ENCODE peak calls at places on chromosomes 6 and 20, in seven cellular contexts. One of them, this sample, is unnamed.

GRCh38 chr6:30169658-30170614 is 6.6 kb downstream of the TRIM15 start:
- DNase-seq in NAMALWA: peak
- DNase-seq in stimulated activated CD4-positive, alpha-beta T cell treated with anti-CD3 and anti-CD28 coated beads, Interleukin-15, amount 100 ng/mL, for 24 hours: no peak
- DNase-seq in stimulated activated CD8-positive, alpha-beta memory T cell treated with anti-CD3 and anti-CD28 coated beads, Interleukin-12 subunit alpha, Interleukin-12 subunit beta, amount 100 ng/mL, for 4 hours: no peak
- DNase-seq in T-helper 1 cell: peak
- DNase-seq in dorsolateral prefrontal cortex: no peak
- DNase-seq in AG09309: peak
- DNase-seq in this sample: no peak

GRCh38 chr6:108651781-108652227 is 91.1 kb downstream of the FOXO3 start:
- DNase-seq in NAMALWA: no peak
- DNase-seq in stimulated activated CD4-positive, alpha-beta T cell treated with anti-CD3 and anti-CD28 coated beads, Interleukin-15, amount 100 ng/mL, for 24 hours: no peak
- DNase-seq in stimulated activated CD8-positive, alpha-beta memory T cell treated with anti-CD3 and anti-CD28 coated beads, Interleukin-12 subunit alpha, Interleukin-12 subunit beta, amount 100 ng/mL, for 4 hours: no peak
- DNase-seq in T-helper 1 cell: no peak
- DNase-seq in dorsolateral prefrontal cortex: no peak
- DNase-seq in AG09309: peak
- DNase-seq in this sample: peak

GRCh38 chr6:146543211-146543939 is at the start of gene RAB32:
- DNase-seq in NAMALWA: no peak
- DNase-seq in stimulated activated CD4-positive, alpha-beta T cell treated with anti-CD3 and anti-CD28 coated beads, Interleukin-15, amount 100 ng/mL, for 24 hours: peak
- DNase-seq in stimulated activated CD8-positive, alpha-beta memory T cell treated with anti-CD3 and anti-CD28 coated beads, Interleukin-12 subunit alpha, Interleukin-12 subunit beta, amount 100 ng/mL, for 4 hours: peak
- DNase-seq in T-helper 1 cell: peak
- DNase-seq in dorsolateral prefrontal cortex: peak
- DNase-seq in AG09309: peak
- DNase-seq in this sample: peak

GRCh38 chr6:5082487-5083306 is 2.4 kb upstream of the PPP1R3G start:
- DNase-seq in NAMALWA: no peak
- DNase-seq in stimulated activated CD4-positive, alpha-beta T cell treated with anti-CD3 and anti-CD28 coated beads, Interleukin-15, amount 100 ng/mL, for 24 hours: no peak
- DNase-seq in stimulated activated CD8-positive, alpha-beta memory T cell treated with anti-CD3 and anti-CD28 coated beads, Interleukin-12 subunit alpha, Interleukin-12 subunit beta, amount 100 ng/mL, for 4 hours: no peak
- DNase-seq in T-helper 1 cell: no peak
- DNase-seq in dorsolateral prefrontal cortex: no peak
- DNase-seq in AG09309: peak
- DNase-seq in this sample: peak

GRCh38 chr6:15246217-15247211 is 645 bp downstream of the JARID2 start:
- DNase-seq in NAMALWA: peak
- DNase-seq in stimulated activated CD4-positive, alpha-beta T cell treated with anti-CD3 and anti-CD28 coated beads, Interleukin-15, amount 100 ng/mL, for 24 hours: peak
- DNase-seq in stimulated activated CD8-positive, alpha-beta memory T cell treated with anti-CD3 and anti-CD28 coated beads, Interleukin-12 subunit alpha, Interleukin-12 subunit beta, amount 100 ng/mL, for 4 hours: no peak
- DNase-seq in T-helper 1 cell: peak
- DNase-seq in dorsolateral prefrontal cortex: no peak
- DNase-seq in AG09309: no peak
- DNase-seq in this sample: no peak

GRCh38 chr20:53923745-53924369 is 146.5 kb downstream of the BCAS1 start:
- DNase-seq in NAMALWA: no peak
- DNase-seq in stimulated activated CD4-positive, alpha-beta T cell treated with anti-CD3 and anti-CD28 coated beads, Interleukin-15, amount 100 ng/mL, for 24 hours: no peak
- DNase-seq in stimulated activated CD8-positive, alpha-beta memory T cell treated with anti-CD3 and anti-CD28 coated beads, Interleukin-12 subunit alpha, Interleukin-12 subunit beta, amount 100 ng/mL, for 4 hours: no peak
- DNase-seq in T-helper 1 cell: no peak
- DNase-seq in dorsolateral prefrontal cortex: no peak
- DNase-seq in AG09309: no peak
- DNase-seq in this sample: no peak

GRCh38 chr6:112936476-112936875 is 589.3 kb downstream of the RFPL4B start:
- DNase-seq in NAMALWA: no peak
- DNase-seq in stimulated activated CD4-positive, alpha-beta T cell treated with anti-CD3 and anti-CD28 coated beads, Interleukin-15, amount 100 ng/mL, for 24 hours: no peak
- DNase-seq in stimulated activated CD8-positive, alpha-beta memory T cell treated with anti-CD3 and anti-CD28 coated beads, Interleukin-12 subunit alpha, Interleukin-12 subunit beta, amount 100 ng/mL, for 4 hours: no peak
- DNase-seq in T-helper 1 cell: no peak
- DNase-seq in dorsolateral prefrontal cortex: no peak
- DNase-seq in AG09309: peak
- DNase-seq in this sample: peak

GRCh38 chr6:23456396-23456795 is 669.6 kb upstream of the NRSN1 start:
- DNase-seq in NAMALWA: no peak
- DNase-seq in stimulated activated CD4-positive, alpha-beta T cell treated with anti-CD3 and anti-CD28 coated beads, Interleukin-15, amount 100 ng/mL, for 24 hours: no peak
- DNase-seq in stimulated activated CD8-positive, alpha-beta memory T cell treated with anti-CD3 and anti-CD28 coated beads, Interleukin-12 subunit alpha, Interleukin-12 subunit beta, amount 100 ng/mL, for 4 hours: no peak
- DNase-seq in T-helper 1 cell: no peak
- DNase-seq in dorsolateral prefrontal cortex: no peak
- DNase-seq in AG09309: no peak
- DNase-seq in this sample: no peak

GRCh38 chr6:133241901-133242760 is 974 bp downstream of the EYA4 start:
- DNase-seq in NAMALWA: no peak
- DNase-seq in stimulated activated CD4-positive, alpha-beta T cell treated with anti-CD3 and anti-CD28 coated beads, Interleukin-15, amount 100 ng/mL, for 24 hours: peak
- DNase-seq in stimulated activated CD8-positive, alpha-beta memory T cell treated with anti-CD3 and anti-CD28 coated beads, Interleukin-12 subunit alpha, Interleukin-12 subunit beta, amount 100 ng/mL, for 4 hours: no peak
- DNase-seq in T-helper 1 cell: no peak
- DNase-seq in dorsolateral prefrontal cortex: no peak
- DNase-seq in AG09309: no peak
- DNase-seq in this sample: no peak

GRCh38 chr20:37990571-37991151 is 42.6 kb downstream of the TTI1 start:
- DNase-seq in NAMALWA: peak
- DNase-seq in stimulated activated CD4-positive, alpha-beta T cell treated with anti-CD3 and anti-CD28 coated beads, Interleukin-15, amount 100 ng/mL, for 24 hours: peak
- DNase-seq in stimulated activated CD8-positive, alpha-beta memory T cell treated with anti-CD3 and anti-CD28 coated beads, Interleukin-12 subunit alpha, Interleukin-12 subunit beta, amount 100 ng/mL, for 4 hours: peak
- DNase-seq in T-helper 1 cell: peak
- DNase-seq in dorsolateral prefrontal cortex: no peak
- DNase-seq in AG09309: no peak
- DNase-seq in this sample: peak

GRCh38 chr6:136639671-136640070 is 89.4 kb upstream of the MAP7 start:
- DNase-seq in NAMALWA: no peak
- DNase-seq in stimulated activated CD4-positive, alpha-beta T cell treated with anti-CD3 and anti-CD28 coated beads, Interleukin-15, amount 100 ng/mL, for 24 hours: no peak
- DNase-seq in stimulated activated CD8-positive, alpha-beta memory T cell treated with anti-CD3 and anti-CD28 coated beads, Interleukin-12 subunit alpha, Interleukin-12 subunit beta, amount 100 ng/mL, for 4 hours: no peak
- DNase-seq in T-helper 1 cell: no peak
- DNase-seq in dorsolateral prefrontal cortex: no peak
- DNase-seq in AG09309: no peak
- DNase-seq in this sample: no peak

GRCh38 chr6:112906737-112907136 is 559.6 kb downstream of the RFPL4B start:
- DNase-seq in NAMALWA: no peak
- DNase-seq in stimulated activated CD4-positive, alpha-beta T cell treated with anti-CD3 and anti-CD28 coated beads, Interleukin-15, amount 100 ng/mL, for 24 hours: no peak
- DNase-seq in stimulated activated CD8-positive, alpha-beta memory T cell treated with anti-CD3 and anti-CD28 coated beads, Interleukin-12 subunit alpha, Interleukin-12 subunit beta, amount 100 ng/mL, for 4 hours: no peak
- DNase-seq in T-helper 1 cell: no peak
- DNase-seq in dorsolateral prefrontal cortex: no peak
- DNase-seq in AG09309: peak
- DNase-seq in this sample: peak

GRCh38 chr6:62283828-62284411 is 2.1 kb downstream of the KHDRBS2 start:
- DNase-seq in NAMALWA: peak
- DNase-seq in stimulated activated CD4-positive, alpha-beta T cell treated with anti-CD3 and anti-CD28 coated beads, Interleukin-15, amount 100 ng/mL, for 24 hours: no peak
- DNase-seq in stimulated activated CD8-positive, alpha-beta memory T cell treated with anti-CD3 and anti-CD28 coated beads, Interleukin-12 subunit alpha, Interleukin-12 subunit beta, amount 100 ng/mL, for 4 hours: no peak
- DNase-seq in T-helper 1 cell: no peak
- DNase-seq in dorsolateral prefrontal cortex: no peak
- DNase-seq in AG09309: no peak
- DNase-seq in this sample: peak

GRCh38 chr6:11354019-11354418 is 121.6 kb upstream of the NEDD9 start:
- DNase-seq in NAMALWA: no peak
- DNase-seq in stimulated activated CD4-positive, alpha-beta T cell treated with anti-CD3 and anti-CD28 coated beads, Interleukin-15, amount 100 ng/mL, for 24 hours: peak
- DNase-seq in stimulated activated CD8-positive, alpha-beta memory T cell treated with anti-CD3 and anti-CD28 coated beads, Interleukin-12 subunit alpha, Interleukin-12 subunit beta, amount 100 ng/mL, for 4 hours: peak
- DNase-seq in T-helper 1 cell: peak
- DNase-seq in dorsolateral prefrontal cortex: no peak
- DNase-seq in AG09309: no peak
- DNase-seq in this sample: peak

GRCh38 chr6:159981591-159982245 is 12.8 kb downstream of the IGF2R start:
- DNase-seq in NAMALWA: peak
- DNase-seq in stimulated activated CD4-positive, alpha-beta T cell treated with anti-CD3 and anti-CD28 coated beads, Interleukin-15, amount 100 ng/mL, for 24 hours: peak
- DNase-seq in stimulated activated CD8-positive, alpha-beta memory T cell treated with anti-CD3 and anti-CD28 coated beads, Interleukin-12 subunit alpha, Interleukin-12 subunit beta, amount 100 ng/mL, for 4 hours: peak
- DNase-seq in T-helper 1 cell: peak
- DNase-seq in dorsolateral prefrontal cortex: no peak
- DNase-seq in AG09309: no peak
- DNase-seq in this sample: no peak

GRCh38 chr20:20367681-20368413 is at the start of gene INSM1:
- DNase-seq in NAMALWA: no peak
- DNase-seq in stimulated activated CD4-positive, alpha-beta T cell treated with anti-CD3 and anti-CD28 coated beads, Interleukin-15, amount 100 ng/mL, for 24 hours: peak
- DNase-seq in stimulated activated CD8-positive, alpha-beta memory T cell treated with anti-CD3 and anti-CD28 coated beads, Interleukin-12 subunit alpha, Interleukin-12 subunit beta, amount 100 ng/mL, for 4 hours: no peak
- DNase-seq in T-helper 1 cell: no peak
- DNase-seq in dorsolateral prefrontal cortex: peak
- DNase-seq in AG09309: no peak
- DNase-seq in this sample: no peak